ENCODE peak calls at places on chromosomes 3 and 15, in four cellular contexts. N is fibroblast of lung, C is osteoblast, Q is IMR-90. R is an unnamed sample.

GRCh38 chr15:64137226-64137833 is 14.2 kb upstream of the SNX22 start:
- DNase-seq in C (no peak), N (no peak), Q (no peak), R (no peak)

GRCh38 chr15:80494311-80494710 is 90.1 kb downstream of the ARNT2 start:
- DNase-seq in N (peak), C (no peak), Q (peak), R (peak)

GRCh38 chr3:52086939-52087675 is 30.7 kb upstream of the DUSP7 start:
- DNase-seq in N (peak), Q (peak), C (peak), R (peak)

GRCh38 chr15:100681335-100681746 is 79.0 kb downstream of the ASB7 start:
- DNase-seq in Q (no peak), N (no peak), C (no peak), R (no peak)

GRCh38 chr3:43996379-43997301 is 245.0 kb upstream of the TOPAZ1 start:
- DNase-seq in Q (no peak), N (no peak), C (peak), R (no peak)

GRCh38 chr15:72339777-72340177 is 19.8 kb upstream of the CELF6 start:
- DNase-seq in C (peak), Q (peak), N (peak), R (peak)

GRCh38 chr3:51721062-51721745 is 14.3 kb downstream of the GRM2 start:
- DNase-seq in N (no peak), C (no peak), Q (no peak), R (no peak)

GRCh38 chr3:105616374-105616915 is 249.7 kb downstream of the ALCAM start:
- DNase-seq in C (peak), N (no peak), Q (no peak), R (no peak)

GRCh38 chr3:134527037-134527436 is 41.2 kb downstream of the CEP63 start:
- DNase-seq in Q (peak), N (no peak), C (no peak), R (no peak)

GRCh38 chr3:135017494-135017893 is 222.4 kb downstream of the EPHB1 start:
- DNase-seq in C (no peak), N (no peak), Q (no peak), R (no peak)

GRCh38 chr3:170425491-170426239 is 7.0 kb downstream of the CLDN11 start:
- DNase-seq in C (peak), Q (no peak), N (no peak), R (no peak)

GRCh38 chr15:48463366-48463880 is 132.2 kb downstream of the DUT start:
- DNase-seq in C (no peak), N (no peak), Q (no peak), R (no peak)

GRCh38 chr15:95262866-95263564 is 1031.7 kb downstream of the MCTP2 start:
- DNase-seq in Q (peak), C (no peak), N (peak), R (peak)

GRCh38 chr3:123778991-123779622 is 105.0 kb downstream of the MYLK start:
- DNase-seq in N (peak), C (peak), Q (no peak), R (peak)

GRCh38 chr3:176789281-176789705 is 408.0 kb downstream of the TBL1XR1 start:
- DNase-seq in N (peak), C (no peak), Q (no peak), R (peak)

GRCh38 chr3:16658004-16658932 is 53.0 kb upstream of the DAZL start:
- DNase-seq in Q (no peak), N (peak), C (no peak), R (no peak)

GRCh38 chr15:60651734-60652141 is 172.8 kb upstream of the ICE2 start:
- DNase-seq in Q (no peak), C (no peak), N (no peak), R (no peak)

GRCh38 chr3:196708467-196708866 is 3.6 kb downstream of the CEP19 start:
- DNase-seq in Q (no peak), N (no peak), C (no peak), R (no peak)

GRCh38 chr3:123636431-123636841 is 51.6 kb upstream of the HACD2 start:
- DNase-seq in N (no peak), C (peak), Q (no peak), R (no peak)

GRCh38 chr3:146142757-146143156 is 18.2 kb downstream of the PLOD2 start:
- DNase-seq in C (no peak), N (peak), Q (peak), R (peak)

GRCh38 chr3:149442845-149443544 is 31.5 kb upstream of the TM4SF4 start:
- DNase-seq in Q (peak), C (peak), N (peak), R (peak)

GRCh38 chr15:92355307-92355706 is 38.4 kb upstream of the ST8SIA2 start:
- DNase-seq in Q (no peak), N (no peak), C (no peak), R (no peak)

GRCh38 chr3:40780341-40780800 is 255.6 kb downstream of the ZNF621 start:
- DNase-seq in C (peak), N (no peak), Q (no peak), R (no peak)

GRCh38 chr15:68614621-68615035 is 35.8 kb downstream of the CORO2B start:
- DNase-seq in Q (no peak), N (no peak), C (peak), R (no peak)

GRCh38 chr3:129065727-129066087 is 5.1 kb downstream of the GP9 start:
- DNase-seq in C (no peak), Q (no peak), N (no peak), R (no peak)

GRCh38 chr3:112397529-112397928 is 64.6 kb downstream of the CD200 start:
- DNase-seq in C (no peak), Q (no peak), N (no peak), R (no peak)

GRCh38 chr15:52559583-52559982 is 9.2 kb downstream of the ARPP19 start:
- DNase-seq in N (peak), Q (peak), C (peak), R (peak)

GRCh38 chr15:63178034-63178433 is 11.4 kb upstream of the RAB8B start:
- DNase-seq in N (no peak), Q (no peak), C (no peak), R (no peak)

GRCh38 chr15:59741274-59741906 is 52.3 kb upstream of the BNIP2 start:
- DNase-seq in C (peak), Q (no peak), N (peak), R (no peak)

GRCh38 chr3:49295489-49296058 is 18.5 kb upstream of the C3orf62 start:
- DNase-seq in C (no peak), N (peak), Q (peak), R (no peak)

GRCh38 chr15:73867956-73868355 is 5.4 kb upstream of the TBC1D21 start:
- DNase-seq in N (no peak), C (no peak), Q (no peak), R (no peak)

GRCh38 chr3:111589303-111590095 is 5.6 kb downstream of the ZBED2 start:
- DNase-seq in Q (peak), C (no peak), N (peak), R (peak)

GRCh38 chr15:89774492-89774891 is 1.6 kb upstream of the MESP2 start:
- DNase-seq in N (no peak), C (no peak), Q (no peak), R (no peak)

GRCh38 chr15:64667736-64668161 is 107.6 kb downstream of the RBPMS2 start:
- DNase-seq in C (no peak), Q (peak), N (peak), R (peak)

GRCh38 chr3:148379763-148380162 is 317.9 kb upstream of the AGTR1 start:
- DNase-seq in C (no peak), N (peak), Q (peak), R (peak)

GRCh38 chr3:194100856-194101390 is 35.0 kb upstream of the HES1 start:
- DNase-seq in N (no peak), Q (no peak), C (no peak), R (no peak)

GRCh38 chr15:48680841-48681240 is 35.3 kb upstream of the FBN1 start:
- DNase-seq in Q (peak), C (no peak), N (peak), R (peak)

DNA sequence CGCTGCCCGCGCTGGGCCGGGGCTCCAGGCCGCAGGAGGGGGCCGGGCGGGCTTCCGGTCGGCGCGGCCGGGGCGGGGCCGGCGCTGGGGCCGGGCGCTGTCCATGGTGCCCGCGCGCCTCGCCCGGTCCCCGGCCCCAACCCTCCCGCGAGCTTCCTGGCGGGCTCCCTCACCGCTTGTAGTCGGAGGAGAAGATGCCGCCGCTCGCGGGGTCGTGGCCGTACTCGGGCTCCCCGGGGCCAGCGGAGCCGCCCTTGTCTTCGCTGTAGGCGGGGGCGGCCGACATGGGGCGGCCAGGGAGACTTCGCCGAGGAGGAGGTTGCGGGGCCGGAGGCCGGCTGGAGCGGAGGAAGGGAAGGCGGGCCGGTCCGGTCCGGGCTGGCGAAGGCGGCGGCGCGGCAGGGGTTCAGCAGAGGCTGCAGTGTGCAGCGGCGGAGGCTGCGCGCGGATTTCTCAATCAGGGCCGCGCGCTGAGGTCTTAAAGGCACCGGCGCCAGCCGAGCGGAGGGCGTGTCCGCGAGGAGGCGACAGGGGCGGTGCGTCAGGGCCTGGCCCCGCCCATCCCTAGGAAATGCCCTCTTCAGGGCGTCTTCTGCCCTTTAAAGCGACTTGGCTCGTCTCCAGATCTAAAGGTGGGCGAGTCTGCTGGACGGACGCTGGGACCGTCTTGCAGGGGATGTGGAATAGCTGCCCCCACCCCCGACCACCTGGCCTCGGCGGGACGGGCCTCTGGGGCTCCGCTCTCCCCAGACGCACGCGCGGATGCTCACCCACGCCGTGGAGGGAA is at the start of gene AP3B2:
- DNase-seq in N (peak), C (peak), Q (peak), R (peak)
- H3K4me2 ChIP-seq in N (peak), C (peak), Q (peak), R (peak)

DNA sequence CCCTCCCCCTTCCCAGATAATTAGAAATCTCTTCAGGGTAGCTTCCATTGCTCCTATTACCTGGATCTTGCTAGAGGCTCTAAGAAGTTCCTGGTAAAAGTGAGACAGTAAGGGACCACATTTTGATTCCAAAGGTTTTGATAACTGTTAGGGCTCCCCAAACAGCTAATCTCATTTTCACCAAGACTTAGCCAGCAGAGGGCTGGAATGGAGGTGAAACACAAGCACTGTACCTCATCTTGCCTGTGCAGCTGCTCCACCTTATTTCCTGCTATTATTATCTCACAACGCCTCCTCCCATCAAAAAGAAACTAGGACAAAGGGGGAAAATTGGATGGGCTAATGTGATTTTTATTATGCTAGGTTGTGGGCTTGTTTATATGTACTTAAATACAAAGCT is 7.3 kb downstream of the SETD5 start:
- DNase-seq in N (no peak), C (no peak), Q (no peak), R (no peak)
- TF ChIP-seq CTCF in N (no peak), C (no peak), Q (no peak), R (no peak)

DNA sequence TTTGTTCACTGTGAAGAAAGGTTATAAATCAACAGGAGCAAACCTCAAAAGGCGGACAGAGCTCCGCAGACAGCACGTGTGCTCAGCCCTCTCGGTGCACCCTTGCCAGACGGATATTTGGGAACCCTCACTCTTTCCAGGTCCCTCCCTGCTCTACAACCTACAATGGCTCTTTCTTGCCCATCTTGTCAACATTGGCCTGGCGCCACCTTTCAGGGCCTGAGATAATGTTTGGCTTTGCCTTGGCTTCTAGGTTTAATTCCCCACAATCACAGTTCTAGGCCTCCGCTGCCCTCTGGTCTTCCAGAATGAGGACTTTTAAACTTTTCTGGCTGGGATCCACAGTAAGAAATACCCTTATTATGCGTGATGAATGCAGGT is 21.9 kb downstream of the THSD4 start:
- DNase-seq in N (no peak), C (no peak), Q (no peak), R (no peak)
- H3K4me2 ChIP-seq in N (no peak), C (no peak), Q (no peak), R (peak)

GRCh38 chr3:144197116-144197515 is 225.5 kb downstream of the DIPK2A start:
- DNase-seq in Q (no peak), N (no peak), C (peak), R (no peak)

GRCh38 chr3:144197582-144197981 is 226.0 kb downstream of the DIPK2A start:
- DNase-seq in N (no peak), Q (no peak), C (no peak), R (no peak)

DNA sequence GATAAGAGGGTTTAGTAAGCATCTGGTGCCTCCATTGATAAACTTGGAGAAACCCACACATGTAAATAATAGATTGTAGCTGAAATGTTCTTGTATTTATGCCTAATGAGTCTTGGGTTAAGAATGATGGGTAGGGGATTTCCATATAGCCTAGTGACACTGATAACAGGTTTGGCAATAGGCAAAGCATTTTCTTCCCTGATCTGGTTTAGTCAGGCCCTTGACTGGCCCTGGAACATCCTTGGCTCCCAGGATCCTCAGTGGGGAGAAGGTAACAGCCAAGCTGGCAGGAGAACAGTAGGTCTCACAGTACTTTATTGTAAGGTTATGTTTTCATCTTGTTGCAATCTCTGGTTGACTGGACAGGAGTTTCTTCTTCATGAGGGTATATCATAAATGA is 228.4 kb downstream of the DIPK2A start:
- DNase-seq in Q (peak), C (no peak), N (no peak), R (no peak)
- TF ChIP-seq CTCF in Q (no peak), C (no peak), N (no peak), R (no peak)

DNA sequence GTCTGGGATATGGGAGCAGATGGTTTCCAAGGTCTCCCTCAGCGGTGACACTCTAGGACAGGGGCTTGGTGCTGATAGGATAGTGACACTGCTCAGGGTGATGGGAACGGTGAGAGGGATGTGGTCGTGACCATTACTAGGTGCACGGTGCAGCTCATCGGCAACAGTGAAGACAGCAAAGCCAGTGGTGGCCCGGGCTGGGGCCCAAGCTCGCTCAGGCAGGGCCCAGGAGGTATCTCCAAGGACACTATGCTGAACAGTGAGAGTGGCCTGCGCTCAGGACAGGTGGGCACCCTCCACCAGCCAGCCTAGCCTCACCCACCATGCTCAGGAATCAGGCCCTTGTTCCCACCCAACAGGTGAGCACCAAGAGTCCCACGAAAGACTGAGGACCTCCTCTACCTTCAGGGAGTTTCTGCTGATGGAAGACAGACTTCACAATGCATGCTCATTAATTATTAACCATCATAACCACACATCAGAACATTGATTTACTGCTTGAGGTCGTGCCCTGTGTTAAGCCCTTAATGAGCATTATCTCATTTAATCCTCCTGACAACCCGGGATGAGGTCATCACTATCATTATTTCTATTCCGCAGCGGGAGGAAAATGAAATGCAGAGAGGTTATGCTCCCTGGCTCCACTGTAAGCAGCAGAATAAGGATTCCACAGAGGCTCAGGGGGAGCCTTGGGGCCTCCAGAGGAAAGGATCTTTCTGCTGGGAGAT is 269.4 kb downstream of the UACA start:
- DNase-seq in Q (peak), N (peak), C (no peak), R (peak)
- H3K4me2 ChIP-seq in Q (peak), N (peak), C (peak), R (peak)

GRCh38 chr15:56772868-56773639 is 39.7 kb upstream of the ZNF280D start:
- DNase-seq in C (no peak), N (peak), Q (peak), R (peak)
- TF ChIP-seq CTCF in C (no peak), N (no peak), Q (no peak), R (no peak)

DNA sequence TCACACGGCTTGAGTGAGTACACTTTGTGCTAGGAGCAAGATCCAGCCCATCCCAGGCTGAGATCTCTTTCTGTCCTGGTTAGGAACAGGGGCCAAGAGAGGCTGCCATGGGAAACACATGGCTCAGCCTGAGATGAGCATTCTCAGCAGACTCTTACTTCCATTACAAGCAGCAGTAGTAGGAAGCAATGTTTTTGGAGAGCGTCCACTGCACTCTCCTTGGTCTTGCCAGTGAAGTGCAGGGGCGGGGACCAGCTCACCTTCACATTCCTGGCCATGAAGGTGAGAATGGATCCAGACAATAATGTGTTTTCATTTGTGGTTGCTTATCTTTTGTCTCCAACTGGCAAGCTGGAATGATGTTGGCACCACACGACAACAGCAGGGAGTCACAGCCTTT is 24.7 kb downstream of the ZNF80 start:
- DNase-seq in C (no peak), N (no peak), Q (no peak), R (no peak)
- H3K4me2 ChIP-seq in C (peak), N (no peak), Q (no peak), R (peak)

DNA sequence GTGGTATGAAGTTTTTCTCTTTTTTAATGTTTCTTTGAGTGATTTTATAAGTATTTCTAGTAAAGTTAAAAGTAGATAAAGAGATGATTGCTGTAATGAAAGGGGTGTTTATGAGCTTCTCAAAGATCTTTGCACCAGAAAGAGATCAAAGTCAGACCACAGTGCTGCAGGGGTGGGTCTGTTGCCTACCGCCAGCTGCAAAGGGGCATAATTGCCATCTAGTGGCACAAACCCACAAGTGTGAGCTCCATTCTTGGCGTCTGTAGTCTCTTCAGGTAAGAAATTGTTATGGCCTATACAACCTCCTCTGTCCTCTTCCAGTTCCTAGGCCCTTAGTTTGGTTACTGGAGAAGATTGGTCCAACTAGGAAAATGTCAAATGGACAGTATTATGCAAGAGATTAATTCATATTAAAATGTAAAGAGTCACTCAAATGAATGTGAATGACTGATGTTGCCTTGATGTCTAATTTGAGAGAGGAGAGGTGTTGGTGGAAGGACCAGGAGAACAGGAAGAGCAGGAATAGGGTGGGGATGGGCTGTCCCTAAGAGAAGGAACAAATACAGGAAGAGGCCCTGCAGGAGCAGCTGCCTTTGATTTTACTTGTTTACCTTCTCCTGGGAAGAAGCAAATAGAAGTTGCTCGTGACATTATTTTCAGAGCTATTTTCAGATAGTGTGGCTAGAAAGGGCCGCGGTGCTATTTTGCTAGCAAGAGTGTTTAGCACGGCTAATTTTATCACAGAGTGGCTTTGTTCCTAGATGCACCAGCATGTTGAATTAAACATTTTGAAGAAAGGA is 53.0 kb upstream of the GSK3B start:
- DNase-seq in Q (no peak), C (no peak), N (no peak), R (no peak)
- TF ChIP-seq CTCF in Q (no peak), C (no peak), N (no peak), R (no peak)

R was measured in astrocyte.